ENCODE peak calls at places on chromosomes 4 and X, in ten cellular contexts. C is hepatocyte; P is endodermal cell; M is GM06990; B is IMR-90; L is CD8-positive, alpha-beta T cell; Y is Panc1; G is gastrocnemius medialis; F is keratinocyte; X is pancreas. V is an unnamed sample.

GRCh38 chr4:74133786-74134499 is 24.0 kb upstream of the MTHFD2L start:
- DNase-seq in L (peak; percentile 22), X (peak; percentile 77), M (no peak), F (peak; percentile 55), C (peak; percentile 83), Y (peak; percentile 61), B (peak; percentile 86), G (peak; percentile 48), P (peak; percentile 92), V (peak; percentile 52)

GRCh38 chr4:1968667-1969295 is 40.0 kb downstream of the NELFA start:
- DNase-seq in C (no peak), F (no peak), P (no peak), G (no peak), L (no peak), Y (no peak), M (no peak), X (peak; percentile 31), B (no peak), V (no peak)

GRCh38 chrX:155225774-155226173 is 9.5 kb downstream of the VBP1 start:
- DNase-seq in G (no peak), F (no peak), M (no peak), X (no peak), Y (no peak), C (no peak), B (no peak), P (no peak), L (no peak), V (no peak)

GRCh38 chrX:39170432-39170831 is 369.2 kb downstream of the MID1IP1 start:
- DNase-seq in P (no peak), F (no peak), Y (no peak), G (no peak), B (no peak), L (no peak), M (no peak), C (no peak), X (no peak), V (no peak)

GRCh38 chr4:78923459-78924312 is 15.6 kb downstream of the PAQR3 start:
- DNase-seq in G (no peak), X (no peak), P (no peak), B (no peak), Y (no peak), L (no peak), C (peak; percentile 36), F (no peak), M (no peak), V (no peak)

GRCh38 chrX:1451251-1451675 is 1.4 kb downstream of the ASMTL start:
- DNase-seq in L (peak; percentile 21), M (no peak), X (no peak), F (no peak), G (peak; percentile 15), P (no peak), Y (no peak), B (no peak), C (no peak), V (no peak)

GRCh38 chr4:183264614-183265013 is 55.5 kb downstream of the CLDN22 start:
- DNase-seq in Y (no peak), C (no peak), B (peak; percentile 87), X (no peak), G (no peak), L (no peak), M (no peak), F (no peak), P (no peak), V (no peak)

GRCh38 chrX:16870861-16871584 is 861 bp upstream of the RBBP7 start:
- DNase-seq in L (no peak), Y (no peak), G (peak; percentile 50), M (no peak), F (no peak), B (no peak), C (peak; percentile 47), P (peak; percentile 88), X (peak; percentile 75), V (no peak)

GRCh38 chrX:151722241-151722846 is 6.5 kb downstream of the FATE1 start:
- DNase-seq in M (peak; percentile 18), B (no peak), Y (no peak), X (peak; percentile 82), C (peak; percentile 68), L (no peak), F (no peak), G (no peak), P (peak; percentile 90), V (no peak)

GRCh38 chrX:124476562-124476961 is 130.2 kb downstream of the SH2D1A start:
- DNase-seq in B (no peak), F (no peak), G (no peak), X (no peak), L (no peak), P (no peak), M (no peak), C (no peak), Y (no peak), V (no peak)

GRCh38 chr4:55736605-55737183 is 82.9 kb upstream of the EXOC1L start:
- DNase-seq in Y (no peak), M (no peak), F (no peak), L (no peak), P (no peak), X (no peak), C (no peak), G (no peak), B (peak; percentile 3), V (no peak)

GRCh38 chr4:55635760-55636621 is at the start of gene NMU:
- DNase-seq in B (no peak), L (peak; percentile 21), P (peak; percentile 85), C (peak; percentile 67), M (peak; percentile 41), X (peak; percentile 74), G (no peak), F (no peak), Y (no peak), V (no peak)

GRCh38 chr4:52051213-52051614 is at the start of gene SPATA18:
- DNase-seq in F (no peak), B (no peak), C (peak; percentile 71), Y (no peak), L (no peak), P (no peak), G (peak; percentile 12), M (peak; percentile 45), X (peak; percentile 64), V (no peak)

GRCh38 chr4:89509708-89510269 is 202.2 kb upstream of the GPRIN3 start:
- DNase-seq in P (no peak), M (peak; percentile 57), Y (no peak), B (peak; percentile 84), X (no peak), F (no peak), L (no peak), G (no peak), C (no peak), V (no peak)

GRCh38 chr4:128663325-128663724 is 146.2 kb upstream of the JADE1 start:
- DNase-seq in B (no peak), C (no peak), F (no peak), L (no peak), G (no peak), M (peak; percentile 13), Y (no peak), P (no peak), X (no peak), V (no peak)

GRCh38 chrX:26918633-26919032 is 544.5 kb downstream of the PPP4R3C start:
- DNase-seq in L (no peak), Y (no peak), B (no peak), G (no peak), M (no peak), C (peak; percentile 25), F (no peak), X (no peak), P (peak; percentile 75), V (no peak)

GRCh38 chr4:165700855-165701254 is 172.2 kb upstream of the TLL1 start:
- DNase-seq in G (no peak), X (no peak), Y (no peak), P (peak; percentile 67), C (no peak), B (no peak), L (no peak), F (no peak), M (no peak), V (no peak)
- TF ChIP-seq CTCF in G (no peak), X (no peak), Y (no peak), P (peak; percentile 81), C (peak; percentile 9), B (no peak), L (no peak), F (peak; percentile 52), M (peak; percentile 48), V (peak; percentile 34)

GRCh38 chr4:82450966-82451755 is 20.8 kb downstream of the ENOPH1 start:
- DNase-seq in M (no peak), Y (no peak), C (no peak), G (no peak), F (no peak), B (no peak), L (no peak), X (no peak), P (peak; percentile 45), V (no peak)
- H3K36me3 ChIP-seq in M (peaks cover 4% of the 10 kb centered on the region), Y (peaks cover 7% of the 10 kb centered on the region), C (no peaks in the 10 kb centered on the region), G (no peaks in the 10 kb centered on the region), F (peaks cover 17% of the 10 kb centered on the region), B (peaks cover 20% of the 10 kb centered on the region), L (peaks cover 37% of the 10 kb centered on the region), X (peaks cover 3% of the 10 kb centered on the region), P (peaks cover 79% of the 10 kb centered on the region), V (peaks cover 2% of the 10 kb centered on the region)

GRCh38 chr4:40228497-40229365 is 31.9 kb downstream of the RHOH start:
- DNase-seq in X (no peak), M (peak; percentile 67), L (no peak), G (no peak), P (peak; percentile 82), B (no peak), C (no peak), Y (no peak), F (no peak), V (no peak)
- TF ChIP-seq CTCF in X (no peak), M (peak; percentile 67), L (peak; percentile 42), G (no peak), P (peak; percentile 86), B (no peak), C (peak; percentile 21), Y (peak; percentile 37), F (peak; percentile 20), V (peak; percentile 35)

DNA sequence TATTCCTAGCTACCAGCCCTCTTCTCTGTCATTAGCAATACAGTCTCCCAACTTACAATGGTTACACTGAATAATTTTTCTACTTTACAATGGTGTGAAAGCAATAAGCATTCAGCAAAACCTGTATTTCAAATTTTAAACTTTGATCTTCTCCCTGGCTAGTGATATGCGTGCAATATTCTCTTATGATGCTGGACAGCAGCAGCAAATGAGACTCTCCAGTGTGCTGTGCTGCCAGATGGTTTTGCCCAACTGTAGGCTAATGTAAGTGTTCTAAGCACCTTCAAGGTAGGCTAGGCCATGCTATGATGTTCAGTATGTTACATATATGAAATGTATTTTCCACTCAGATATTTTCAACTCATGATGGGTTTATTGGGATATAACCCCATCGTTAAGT is 5.9 kb upstream of the GAR1 start:
- DNase-seq in P (no peak), B (no peak), C (no peak), Y (no peak), G (no peak), F (no peak), L (no peak), M (no peak), X (no peak), V (no peak)
- H3K36me3 ChIP-seq in P (no peaks in the 10 kb centered on the region), B (no peaks in the 10 kb centered on the region), C (no peaks in the 10 kb centered on the region), Y (no peaks in the 10 kb centered on the region), G (no peaks in the 10 kb centered on the region), F (no peaks in the 10 kb centered on the region), L (no peaks in the 10 kb centered on the region), M (no peaks in the 10 kb centered on the region), X (no peaks in the 10 kb centered on the region), V (no peaks in the 10 kb centered on the region)